ENCODE peak calls at places on chromosomes 6 and 20, in four cellular contexts. W is cardiac fibroblast; Y is AG04450; K is stimulated activated CD4-positive, alpha-beta T cell treated with anti-CD3 and anti-CD28 coated beads, Interleukin-12 subunit alpha, Interleukin-12 subunit beta, amount 100 ng/mL, for 48 hours. D is an unnamed sample.
A peak's percentile ranks its signal among the peaks of the same experiment; 100 is the strongest.

GRCh38 chr6:30687659-30688431 is 1.4 kb upstream of the PPP1R18 start:
- DNase-seq in W (peak; percentile 60), Y (no peak), K (no peak), D (peak; percentile 44)

GRCh38 chr6:2871102-2871501 is 29.4 kb upstream of the SERPINB1 start:
- DNase-seq in W (no peak), Y (no peak), K (no peak), D (peak; percentile 20)

GRCh38 chr20:32780749-32781402 is 18.7 kb downstream of the DNMT3B start:
- DNase-seq in W (no peak), Y (no peak), K (no peak), D (no peak)

GRCh38 chr6:129946439-129947140 is 71.8 kb upstream of the L3MBTL3 start:
- DNase-seq in W (no peak), Y (no peak), K (no peak), D (no peak)

GRCh38 chr20:11305406-11305805 is 612.3 kb upstream of the BTBD3 start:
- DNase-seq in W (no peak), Y (no peak), K (no peak), D (no peak)

GRCh38 chr6:156718647-156719394 is 58.4 kb upstream of the ARID1B start:
- DNase-seq in W (peak; percentile 46), Y (no peak), K (no peak), D (peak; percentile 69)

GRCh38 chr20:50460608-50461268 is 49.4 kb upstream of the PTPN1 start:
- DNase-seq in W (peak; percentile 88), Y (no peak), K (peak; percentile 79), D (peak; percentile 65)

GRCh38 chr6:85111481-85112001 is 338.3 kb upstream of the NT5E start:
- DNase-seq in W (peak; percentile 70), Y (no peak), K (no peak), D (no peak)

GRCh38 chr6:53746442-53747103 is 48.2 kb upstream of the LRRC1 start:
- DNase-seq in W (no peak), Y (no peak), K (no peak), D (no peak)

GRCh38 chr20:47318596-47319516 is 37.6 kb downstream of the ZMYND8 start:
- DNase-seq in W (peak; percentile 92), Y (no peak), K (no peak), D (peak; percentile 65)

GRCh38 chr6:6332240-6332639 is 11.8 kb upstream of the F13A1 start:
- DNase-seq in W (no peak), Y (no peak), K (no peak), D (no peak)

GRCh38 chr6:108113557-108114519 is 39.3 kb upstream of the OSTM1 start:
- DNase-seq in W (peak; percentile 70), Y (peak; percentile 8), K (no peak), D (peak; percentile 57)

GRCh38 chr6:44800171-44800671 is 412.7 kb downstream of the CDC5L start:
- DNase-seq in W (peak; percentile 82), Y (no peak), K (no peak), D (peak; percentile 85)

D was measured in iris pigment epithelial cell.